ENCODE peak calls at places on chromosomes 5 and 9, in seven cellular contexts. Z is H9, U is IMR-90, N is mesendoderm, S is mesenchymal stem cell, R is neuronal stem cell, I is H1. Q is an unnamed sample.

GRCh38 chr5:73116506-73116905 is 3.9 kb upstream of the TMEM171 start:
- DNase-seq in I (no peak), R (no peak), U (no peak), Z (no peak), N (no peak), S (no peak), Q (no peak)

GRCh38 chr5:142884029-142884428 is 113.9 kb downstream of the ARHGAP26 start:
- DNase-seq in U (no peak), S (no peak), Z (no peak), N (peak), I (no peak), R (no peak), Q (no peak)

GRCh38 chr9:69078069-69078468 is 42.5 kb downstream of the FXN start:
- DNase-seq in U (no peak), Z (no peak), I (no peak), R (no peak), S (no peak), N (no peak), Q (no peak)

GRCh38 chr9:131405429-131405828 is 11.5 kb downstream of the PRRC2B start:
- DNase-seq in R (no peak), Z (peak), U (peak), I (peak), N (peak), S (no peak), Q (no peak)

GRCh38 chr5:180648658-180649296 is 623 bp downstream of the FLT4 start:
- DNase-seq in I (no peak), N (peak), S (no peak), U (no peak), R (peak), Z (peak), Q (no peak)

GRCh38 chr5:962801-963200 is 45.8 kb upstream of the NKD2 start:
- DNase-seq in U (no peak), R (no peak), Z (no peak), I (no peak), S (no peak), N (no peak), Q (no peak)

GRCh38 chr9:89592963-89593775 is 11.6 kb upstream of the GADD45G start:
- DNase-seq in R (peak), I (peak), U (peak), N (peak), S (peak), Z (peak), Q (peak)

GRCh38 chr9:111597852-111598729 is 1.4 kb downstream of the PTGR1 start:
- DNase-seq in N (peak), Z (peak), I (peak), R (peak), U (peak), S (peak), Q (peak)

GRCh38 chr5:148224131-148224742 is 14.1 kb upstream of the MARCOL start:
- DNase-seq in R (no peak), I (no peak), Z (no peak), U (no peak), N (no peak), S (no peak), Q (no peak)

GRCh38 chr5:138601444-138601843 is 26.2 kb upstream of the HSPA9 start:
- DNase-seq in R (no peak), N (no peak), S (peak), I (no peak), Z (no peak), U (peak), Q (no peak)

GRCh38 chr9:79053613-79054012 is 518.2 kb upstream of the TLE4 start:
- DNase-seq in R (no peak), Z (no peak), N (no peak), I (no peak), U (no peak), S (peak), Q (no peak)

DNA sequence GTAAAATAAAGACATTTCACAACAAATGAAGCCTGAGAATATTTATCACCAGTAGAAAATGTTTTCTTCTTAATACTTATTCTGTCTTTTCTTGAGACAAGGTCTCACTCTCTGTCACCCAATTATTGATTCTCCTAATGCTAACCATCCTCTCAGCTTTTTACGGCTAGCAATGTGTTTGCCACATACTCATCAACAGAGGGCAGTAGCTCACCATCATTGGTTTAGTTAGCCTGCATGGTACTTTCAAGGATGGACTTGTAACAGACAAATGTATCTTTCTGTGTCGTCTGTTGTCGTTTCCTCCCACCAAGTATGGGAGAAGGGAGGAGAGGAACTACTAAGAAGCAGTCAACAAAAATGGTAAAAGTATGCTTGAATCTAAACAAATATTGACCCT is 5.9 kb upstream of the ACO1 start:
- DNase-seq in U (peak), Z (peak), S (peak), N (peak), R (peak), I (no peak), Q (peak)
- H3K9ac ChIP-seq in U (no peak), Z (no peak), S (peak), N (no peak), R (no peak), I (no peak), Q (no peak)

DNA sequence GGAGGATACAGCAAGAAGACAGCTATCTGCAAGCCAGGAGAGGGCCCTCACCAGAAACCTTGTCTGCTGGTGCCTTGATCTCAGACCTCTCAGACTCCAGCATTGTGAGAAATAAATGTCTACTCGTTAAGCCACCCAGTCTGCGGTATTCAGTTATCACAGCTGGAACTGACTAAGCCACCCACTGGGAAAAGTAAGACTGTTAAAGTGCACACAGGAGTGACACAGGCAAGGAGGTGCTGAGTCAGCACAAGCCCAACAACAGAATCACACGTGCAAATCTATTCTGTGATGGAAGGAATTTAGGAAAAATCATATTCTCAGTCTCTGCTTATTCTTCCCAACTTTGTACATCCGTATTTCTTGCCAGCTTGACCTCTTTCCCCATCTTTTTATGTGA is 200.0 kb downstream of the NR2F1-AS1 start:
- DNase-seq in S (no peak), I (no peak), Z (no peak), U (peak), N (no peak), R (no peak), Q (no peak)
- H3K18ac ChIP-seq in S (no peak), I (no peak), Z (no peak), U (no peak), N (no peak), R (no peak), Q (no peak)

DNA sequence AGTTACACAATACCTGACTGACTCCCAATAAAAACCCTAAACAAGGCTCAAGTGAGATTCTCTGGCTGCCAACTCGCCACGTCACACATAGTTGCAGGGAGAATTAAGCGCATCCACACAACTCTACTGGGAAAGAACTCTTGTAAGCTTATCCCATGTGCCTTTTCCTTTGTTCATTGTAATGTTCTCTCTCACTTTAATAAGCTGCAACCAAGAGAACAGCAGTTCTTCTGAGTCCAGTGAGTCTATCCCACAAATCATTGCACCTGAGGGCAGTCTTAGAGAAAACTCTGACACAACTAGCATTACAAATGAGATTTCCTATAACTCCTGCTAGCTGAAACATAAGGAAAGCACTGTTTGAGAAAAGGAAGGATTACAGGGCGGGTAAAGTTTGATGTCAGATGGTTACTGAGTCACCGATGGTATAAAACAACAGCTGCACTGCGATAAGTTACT is 27.4 kb downstream of the CENPK start:
- DNase-seq in R (no peak), U (peak), I (no peak), Z (no peak), S (peak), N (no peak), Q (peak)
- H3K9ac ChIP-seq in R (no peak), U (no peak), I (no peak), Z (no peak), S (no peak), N (no peak), Q (no peak)

GRCh38 chr9:103483471-103484096 is 488.5 kb downstream of the CYLC2 start:
- DNase-seq in N (no peak), I (no peak), R (no peak), Z (no peak), U (no peak), S (no peak), Q (no peak)
- H3K18ac ChIP-seq in N (no peak), I (no peak), R (peak), Z (no peak), U (no peak), S (no peak), Q (no peak)

GRCh38 chr5:141877478-141878185 is 578 bp downstream of the PCDH1 start:
- DNase-seq in Z (no peak), R (no peak), N (peak), S (peak), I (no peak), U (no peak), Q (peak)

GRCh38 chr5:141878771-141879759 is 855 bp upstream of the PCDH1 start:
- DNase-seq in S (peak), I (no peak), Z (peak), N (peak), R (peak), U (peak), Q (peak)

GRCh38 chr5:141879941-141880738 is 1.9 kb upstream of the PCDH1 start:
- DNase-seq in R (no peak), S (no peak), Z (no peak), N (no peak), U (no peak), I (no peak), Q (no peak)

GRCh38 chr5:141876628-141877477 is 1.4 kb downstream of the PCDH1 start:
- DNase-seq in Z (no peak), U (no peak), I (no peak), R (no peak), S (peak), N (peak), Q (no peak)

GRCh38 chr5:141878186-141878770 is at the start of gene PCDH1:
- DNase-seq in S (peak), N (peak), I (no peak), R (no peak), Z (no peak), U (peak), Q (peak)
- H3K9ac ChIP-seq in S (peak), N (peak), I (peak), R (peak), Z (peak), U (no peak), Q (no peak)

GRCh38 chr5:168471785-168472184 is 14.5 kb upstream of the RARS1 start:
- DNase-seq in Z (no peak), N (no peak), I (no peak), R (no peak), U (peak), S (peak), Q (no peak)
- H3K18ac ChIP-seq in Z (no peak), N (no peak), I (no peak), R (no peak), U (no peak), S (no peak), Q (no peak)

GRCh38 chr5:115543931-115544370 is 624 bp downstream of the FEM1C start:
- DNase-seq in U (peak), S (peak), I (no peak), N (peak), Z (no peak), R (peak), Q (peak)

GRCh38 chr5:115542651-115543364 is 1.8 kb downstream of the FEM1C start:
- DNase-seq in R (no peak), I (no peak), N (no peak), U (no peak), S (no peak), Z (no peak), Q (no peak)

GRCh38 chr5:115543365-115543700 is 1.2 kb downstream of the FEM1C start:
- DNase-seq in I (no peak), Z (no peak), N (no peak), R (no peak), S (peak), U (no peak), Q (no peak)

GRCh38 chr5:115544371-115545064 is at the start of gene FEM1C:
- DNase-seq in U (peak), Z (peak), R (peak), S (peak), I (peak), N (peak), Q (peak)

GRCh38 chr5:115545065-115545882 is 699 bp upstream of the FEM1C start:
- DNase-seq in U (peak), S (no peak), I (no peak), N (no peak), Z (no peak), R (no peak), Q (no peak)
- H3K9ac ChIP-seq in U (peak), S (peak), I (no peak), N (peak), Z (no peak), R (no peak), Q (no peak)

DNA sequence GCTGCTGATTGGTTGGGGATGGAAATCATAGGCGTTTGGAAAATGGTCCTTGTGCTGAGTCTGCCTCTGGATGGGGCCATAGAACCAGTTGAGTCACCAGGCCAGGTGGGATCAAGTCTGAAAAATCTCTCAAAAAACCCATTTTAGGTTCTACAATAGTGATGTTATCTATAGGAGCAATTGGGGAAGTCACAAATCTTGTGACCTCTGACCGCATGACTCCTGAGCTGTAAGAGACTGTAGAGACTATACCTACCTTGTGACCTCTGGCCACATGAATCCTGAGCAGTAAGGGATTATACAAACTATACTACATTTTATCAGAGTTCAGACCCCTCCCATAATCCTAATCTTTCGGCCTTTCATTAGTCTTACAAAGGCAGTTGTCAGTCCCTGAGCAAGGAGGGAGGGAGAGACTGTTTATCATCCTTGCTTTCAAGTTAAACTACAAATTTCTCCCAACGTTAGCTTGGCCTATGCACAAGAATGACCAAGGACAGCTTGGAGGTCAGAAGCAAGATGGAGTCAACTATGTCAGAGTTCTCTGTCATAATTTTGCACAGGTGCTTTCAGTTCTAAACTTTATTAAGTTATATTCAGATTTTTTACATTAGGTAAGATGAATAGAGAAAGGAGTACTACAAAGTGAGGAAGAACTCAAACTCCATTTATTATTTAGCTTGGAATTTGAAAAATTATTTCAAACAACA is 11.5 kb upstream of the JMY start:
- DNase-seq in N (no peak), S (no peak), R (no peak), Z (no peak), U (no peak), I (no peak), Q (no peak)
- H3K18ac ChIP-seq in N (no peak), S (no peak), R (no peak), Z (no peak), U (no peak), I (no peak), Q (no peak)

GRCh38 chr9:99184073-99184426 is 37.7 kb downstream of the ALG2 start:
- DNase-seq in U (no peak), I (no peak), S (no peak), Z (no peak), R (no peak), N (no peak), Q (no peak)
- H3K9ac ChIP-seq in U (no peak), I (no peak), S (peak), Z (no peak), R (no peak), N (no peak), Q (no peak)

Q was measured in trophoblast cell.